ENCODE peak calls at places on chromosome 1, in seven cellular contexts. O is right lobe of liver, F is fibroblast of lung, T is esophagus muscularis mucosa, I is upper lobe of right lung, H is MM.1S, B is left ventricle myocardium inferior. V is an unnamed sample.

GRCh38 chr1:207938016-207938415 is 27.1 kb upstream of the CD34 start:
- DNase-seq in I (no peak), H (no peak), T (no peak), O (no peak), B (no peak), F (no peak), V (no peak)

GRCh38 chr1:186474208-186474607 is 13.3 kb upstream of the PDC start:
- DNase-seq in F (peak; percentile 23), O (no peak), B (no peak), H (no peak), T (no peak), I (no peak), V (no peak)

GRCh38 chr1:208595745-208596144 is 351.6 kb upstream of the PLXNA2 start:
- DNase-seq in H (no peak), O (no peak), F (peak; percentile 18), B (no peak), T (peak; percentile 55), I (no peak), V (no peak)

GRCh38 chr1:159646687-159647086 is 59.1 kb downstream of the APCS start:
- DNase-seq in B (no peak), I (no peak), O (no peak), F (no peak), H (peak; percentile 12), T (no peak), V (no peak)

GRCh38 chr1:153849487-153850185 is 73.1 kb downstream of the GATAD2B start:
- DNase-seq in I (no peak), F (no peak), H (peak; percentile 78), O (no peak), B (no peak), T (no peak), V (no peak)

GRCh38 chr1:91604632-91605031 is 104.0 kb downstream of the CDC7 start:
- DNase-seq in T (peak; percentile 70), O (no peak), F (peak; percentile 68), I (no peak), H (no peak), B (peak; percentile 28), V (no peak)

GRCh38 chr1:82225407-82226197 is 424.9 kb downstream of the ADGRL2 start:
- DNase-seq in B (no peak), F (peak; percentile 84), I (no peak), H (no peak), O (no peak), T (no peak), V (no peak)

GRCh38 chr1:119254067-119254720 is 113.7 kb upstream of the WARS2 start:
- DNase-seq in F (no peak), B (no peak), H (no peak), T (no peak), I (no peak), O (no peak), V (no peak)

GRCh38 chr1:60222492-60223369 is 149.2 kb upstream of the C1orf87 start:
- DNase-seq in I (no peak), T (no peak), F (no peak), H (no peak), B (no peak), O (no peak), V (no peak)

GRCh38 chr1:47562147-47562546 is 124.3 kb downstream of the FOXD2 start:
- DNase-seq in F (no peak), T (no peak), B (no peak), I (no peak), H (no peak), O (no peak), V (no peak)

GRCh38 chr1:47564570-47564969 is 126.7 kb downstream of the FOXD2 start:
- DNase-seq in O (no peak), F (no peak), I (no peak), H (no peak), T (no peak), B (no peak), V (no peak)

GRCh38 chr1:47562799-47563198 is 125.0 kb downstream of the FOXD2 start:
- DNase-seq in T (no peak), I (no peak), O (no peak), B (no peak), F (no peak), H (no peak), V (no peak)

GRCh38 chr1:47561523-47562007 is 123.7 kb downstream of the FOXD2 start:
- DNase-seq in F (no peak), O (no peak), T (no peak), I (no peak), H (no peak), B (no peak), V (no peak)

DNA sequence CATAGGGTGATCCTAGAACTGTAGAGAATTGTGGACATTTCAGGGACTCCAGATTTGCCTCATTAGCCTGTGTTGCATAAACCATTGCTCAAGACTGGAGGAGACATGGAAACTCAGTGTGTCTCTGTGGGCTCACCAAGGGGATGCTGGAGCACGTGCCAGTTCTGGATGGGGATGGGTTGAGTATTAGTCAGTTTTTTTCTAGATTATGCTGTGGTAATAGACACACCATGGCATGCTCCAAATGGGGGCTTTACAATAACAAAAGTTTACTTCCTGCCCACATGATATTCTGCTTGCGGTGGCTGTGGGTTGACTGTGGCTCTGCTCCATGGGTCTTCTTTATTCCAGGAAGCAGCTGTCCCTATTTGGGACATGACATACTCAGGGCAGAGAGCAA is 125.4 kb downstream of the FOXD2 start:
- DNase-seq in T (no peak), H (no peak), I (no peak), F (no peak), B (no peak), O (no peak), V (no peak)
- H3K4me1 ChIP-seq in T (peaks cover 9% of the 10 kb centered on the region), H (no peaks in the 10 kb centered on the region), I (no peaks in the 10 kb centered on the region), F (peaks cover 3% of the 10 kb centered on the region), B (peaks cover 17% of the 10 kb centered on the region), O (peaks cover 14% of the 10 kb centered on the region), V (no peaks in the 10 kb centered on the region)

GRCh38 chr1:162847839-162848453 is 13.0 kb downstream of the CCDC190 start:
- DNase-seq in B (peak; percentile 66), I (peak; percentile 82), T (no peak), F (peak; percentile 86), H (peak; percentile 91), O (peak; percentile 80), V (peak; percentile 69)
- H3K9me3 ChIP-seq in B (no peaks in the 10 kb centered on the region), I (no peaks in the 10 kb centered on the region), T (no peaks in the 10 kb centered on the region), F (no peaks in the 10 kb centered on the region), H (no peaks in the 10 kb centered on the region), O (no peaks in the 10 kb centered on the region), V (no peaks in the 10 kb centered on the region)

GRCh38 chr1:182335771-182336170 is 55.8 kb downstream of the GLUL start:
- DNase-seq in B (no peak), H (no peak), O (no peak), F (no peak), I (no peak), T (no peak), V (no peak)

GRCh38 chr1:182339684-182340083 is 51.9 kb downstream of the GLUL start:
- DNase-seq in H (no peak), B (no peak), O (no peak), F (no peak), I (no peak), T (no peak), V (no peak)

GRCh38 chr1:182337736-182338571 is 53.6 kb downstream of the GLUL start:
- DNase-seq in O (no peak), B (peak; percentile 25), T (no peak), F (no peak), H (no peak), I (no peak), V (no peak)

GRCh38 chr1:182338806-182339370 is 52.7 kb downstream of the GLUL start:
- DNase-seq in B (no peak), H (no peak), T (no peak), O (no peak), I (no peak), F (no peak), V (no peak)

GRCh38 chr1:182340233-182341058 is 51.1 kb downstream of the GLUL start:
- DNase-seq in I (no peak), O (no peak), F (no peak), H (no peak), B (no peak), T (no peak), V (no peak)
- H3K4me1 ChIP-seq in I (no peaks in the 10 kb centered on the region), O (no peaks in the 10 kb centered on the region), F (no peaks in the 10 kb centered on the region), H (no peaks in the 10 kb centered on the region), B (peaks cover 20% of the 10 kb centered on the region), T (no peaks in the 10 kb centered on the region), V (no peaks in the 10 kb centered on the region)

DNA sequence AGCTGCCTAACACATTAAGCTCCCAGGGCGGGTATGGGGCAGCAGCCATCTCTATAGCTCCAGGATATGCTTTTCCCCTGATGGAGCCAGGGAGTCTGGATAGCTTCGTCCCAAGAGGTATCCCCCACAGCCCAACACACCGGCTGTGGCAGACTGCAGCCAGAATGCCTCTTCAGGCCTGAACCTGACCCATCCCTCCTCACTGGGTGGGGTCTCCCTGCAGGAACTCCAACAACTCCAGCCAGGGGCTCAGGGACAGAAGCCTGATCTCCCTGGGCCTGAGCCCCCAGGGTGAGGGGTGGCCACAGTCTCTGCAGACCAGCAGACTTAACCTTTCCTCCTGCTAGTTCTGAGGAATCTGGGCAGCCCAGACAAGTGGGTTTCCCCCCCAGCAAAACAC is 159.9 kb downstream of the LRRIQ3 start:
- DNase-seq in F (no peak), B (no peak), I (no peak), H (no peak), O (no peak), T (no peak), V (peak; percentile 28)
- H3K9me3 ChIP-seq in F (no peaks in the 10 kb centered on the region), B (peaks cover 32% of the 10 kb centered on the region), I (no peaks in the 10 kb centered on the region), H (no peaks in the 10 kb centered on the region), O (no peaks in the 10 kb centered on the region), T (peaks cover 10% of the 10 kb centered on the region), V (no peaks in the 10 kb centered on the region)

GRCh38 chr1:23570001-23570691 is 10.8 kb upstream of the ID3 start:
- DNase-seq in I (no peak), F (no peak), B (no peak), O (no peak), H (no peak), T (no peak), V (no peak)
- H3K4me1 ChIP-seq in I (peaks cover 9% of the 10 kb centered on the region), F (no peaks in the 10 kb centered on the region), B (peaks cover 20% of the 10 kb centered on the region), O (no peaks in the 10 kb centered on the region), H (no peaks in the 10 kb centered on the region), T (peaks cover 25% of the 10 kb centered on the region), V (peaks cover 28% of the 10 kb centered on the region)

GRCh38 chr1:23362218-23362713 is 7.4 kb downstream of the ZNF436 start:
- DNase-seq in T (no peak), F (no peak), H (no peak), I (no peak), B (no peak), O (no peak), V (no peak)
- H3K9me3 ChIP-seq in T (peaks cover 52% of the 10 kb centered on the region), F (peaks cover 14% of the 10 kb centered on the region), H (no peaks in the 10 kb centered on the region), I (peaks cover 40% of the 10 kb centered on the region), B (peaks cover 84% of the 10 kb centered on the region), O (peaks cover 45% of the 10 kb centered on the region), V (peaks cover 17% of the 10 kb centered on the region)

GRCh38 chr1:206101351-206101750 is 15.8 kb downstream of the AVPR1B start:
- DNase-seq in T (peak; percentile 24), I (no peak), B (no peak), O (no peak), F (no peak), H (no peak), V (no peak)

GRCh38 chr1:206103979-206104378 is 13.2 kb downstream of the AVPR1B start:
- DNase-seq in O (no peak), F (no peak), B (no peak), I (no peak), T (peak; percentile 75), H (no peak), V (no peak)

GRCh38 chr1:206105612-206106011 is 11.6 kb downstream of the AVPR1B start:
- DNase-seq in B (no peak), T (no peak), I (no peak), O (no peak), H (no peak), F (no peak), V (no peak)

GRCh38 chr1:206100226-206100780 is 16.9 kb downstream of the AVPR1B start:
- DNase-seq in O (no peak), T (no peak), F (no peak), H (no peak), I (no peak), B (no peak), V (no peak)

GRCh38 chr1:206102292-206102936 is 14.8 kb downstream of the AVPR1B start:
- DNase-seq in O (no peak), I (no peak), F (no peak), H (no peak), T (no peak), B (no peak), V (no peak)
- H3K4me1 ChIP-seq in O (no peaks in the 10 kb centered on the region), I (peaks cover 3% of the 10 kb centered on the region), F (no peaks in the 10 kb centered on the region), H (peaks cover 3% of the 10 kb centered on the region), T (peaks cover 5% of the 10 kb centered on the region), B (no peaks in the 10 kb centered on the region), V (peaks cover 43% of the 10 kb centered on the region)

V was measured in left lung.